ENCODE peak calls at places on chromosome 9, in nine cellular contexts. One of them, this sample, is unnamed.

GRCh38 chr9:105088088-105088487 is 156.4 kb upstream of the SLC44A1 start:
- DNase-seq in glomerular endothelial cell: no peak
- DNase-seq in anterior cingulate cortex: no peak
- DNase-seq in activated naive CD4-positive, alpha-beta T cell treated with anti-CD3 and anti-CD28 coated beads for 36 hours: no peak
- DNase-seq in GM04504: no peak
- DNase-seq in Jurkat, Clone E6-1: no peak
- DNase-seq in NCI-H1092 treated with DMSO at 0.1 percent for 48 hours: no peak
- DNase-seq in endothelial cell: no peak
- DNase-seq in RWPE1: no peak
- DNase-seq in this sample: no peak

GRCh38 chr9:71285191-71285656 is 163.8 kb upstream of the TRPM3 start:
- DNase-seq in glomerular endothelial cell: peak; percentile 37
- DNase-seq in anterior cingulate cortex: peak; percentile 5
- DNase-seq in activated naive CD4-positive, alpha-beta T cell treated with anti-CD3 and anti-CD28 coated beads for 36 hours: peak; percentile 58
- DNase-seq in GM04504: peak; percentile 35
- DNase-seq in Jurkat, Clone E6-1: peak; percentile 41
- DNase-seq in NCI-H1092 treated with DMSO at 0.1 percent for 48 hours: peak; percentile 44
- DNase-seq in endothelial cell: peak; percentile 68
- DNase-seq in RWPE1: peak; percentile 54
- DNase-seq in this sample: peak; percentile 48

GRCh38 chr9:89576404-89576824 is 28.4 kb upstream of the GADD45G start:
- DNase-seq in glomerular endothelial cell: peak; percentile 27
- DNase-seq in anterior cingulate cortex: no peak
- DNase-seq in activated naive CD4-positive, alpha-beta T cell treated with anti-CD3 and anti-CD28 coated beads for 36 hours: peak; percentile 35
- DNase-seq in GM04504: no peak
- DNase-seq in Jurkat, Clone E6-1: peak; percentile 54
- DNase-seq in NCI-H1092 treated with DMSO at 0.1 percent for 48 hours: peak; percentile 43
- DNase-seq in endothelial cell: no peak
- DNase-seq in RWPE1: peak; percentile 46
- DNase-seq in this sample: no peak

GRCh38 chr9:19513671-19514275 is 105.0 kb downstream of the ACER2 start:
- DNase-seq in glomerular endothelial cell: no peak
- DNase-seq in anterior cingulate cortex: no peak
- DNase-seq in activated naive CD4-positive, alpha-beta T cell treated with anti-CD3 and anti-CD28 coated beads for 36 hours: no peak
- DNase-seq in GM04504: no peak
- DNase-seq in Jurkat, Clone E6-1: no peak
- DNase-seq in NCI-H1092 treated with DMSO at 0.1 percent for 48 hours: no peak
- DNase-seq in endothelial cell: no peak
- DNase-seq in RWPE1: no peak
- DNase-seq in this sample: no peak

GRCh38 chr9:89853161-89853560 is 248.3 kb downstream of the GADD45G start:
- DNase-seq in glomerular endothelial cell: no peak
- DNase-seq in anterior cingulate cortex: no peak
- DNase-seq in activated naive CD4-positive, alpha-beta T cell treated with anti-CD3 and anti-CD28 coated beads for 36 hours: no peak
- DNase-seq in GM04504: no peak
- DNase-seq in Jurkat, Clone E6-1: no peak
- DNase-seq in NCI-H1092 treated with DMSO at 0.1 percent for 48 hours: no peak
- DNase-seq in endothelial cell: no peak
- DNase-seq in RWPE1: no peak
- DNase-seq in this sample: no peak

GRCh38 chr9:113579270-113580040 is 115.9 kb downstream of the RGS3 start:
- DNase-seq in glomerular endothelial cell: no peak
- DNase-seq in anterior cingulate cortex: peak; percentile 27
- DNase-seq in activated naive CD4-positive, alpha-beta T cell treated with anti-CD3 and anti-CD28 coated beads for 36 hours: peak; percentile 47
- DNase-seq in GM04504: no peak
- DNase-seq in Jurkat, Clone E6-1: peak; percentile 49
- DNase-seq in NCI-H1092 treated with DMSO at 0.1 percent for 48 hours: no peak
- DNase-seq in endothelial cell: no peak
- DNase-seq in RWPE1: no peak
- DNase-seq in this sample: peak; percentile 22

GRCh38 chr9:113380869-113381378 is 4.1 kb upstream of the HDHD3 start:
- DNase-seq in glomerular endothelial cell: no peak
- DNase-seq in anterior cingulate cortex: no peak
- DNase-seq in activated naive CD4-positive, alpha-beta T cell treated with anti-CD3 and anti-CD28 coated beads for 36 hours: peak; percentile 21
- DNase-seq in GM04504: no peak
- DNase-seq in Jurkat, Clone E6-1: no peak
- DNase-seq in NCI-H1092 treated with DMSO at 0.1 percent for 48 hours: no peak
- DNase-seq in endothelial cell: no peak
- DNase-seq in RWPE1: no peak
- DNase-seq in this sample: no peak

GRCh38 chr9:4904322-4905134 is 80.5 kb upstream of the JAK2 start:
- DNase-seq in glomerular endothelial cell: no peak
- DNase-seq in anterior cingulate cortex: no peak
- DNase-seq in activated naive CD4-positive, alpha-beta T cell treated with anti-CD3 and anti-CD28 coated beads for 36 hours: no peak
- DNase-seq in GM04504: no peak
- DNase-seq in Jurkat, Clone E6-1: no peak
- DNase-seq in NCI-H1092 treated with DMSO at 0.1 percent for 48 hours: peak; percentile 86
- DNase-seq in endothelial cell: no peak
- DNase-seq in RWPE1: no peak
- DNase-seq in this sample: no peak

GRCh38 chr9:87573841-87574342 is 76.2 kb downstream of the DAPK1 start:
- DNase-seq in glomerular endothelial cell: no peak
- DNase-seq in anterior cingulate cortex: no peak
- DNase-seq in activated naive CD4-positive, alpha-beta T cell treated with anti-CD3 and anti-CD28 coated beads for 36 hours: no peak
- DNase-seq in GM04504: no peak
- DNase-seq in Jurkat, Clone E6-1: no peak
- DNase-seq in NCI-H1092 treated with DMSO at 0.1 percent for 48 hours: no peak
- DNase-seq in endothelial cell: no peak
- DNase-seq in RWPE1: no peak
- DNase-seq in this sample: no peak

GRCh38 chr9:128892223-128892892 is 10.4 kb downstream of the LRRC8A start:
- DNase-seq in glomerular endothelial cell: no peak
- DNase-seq in anterior cingulate cortex: peak; percentile 93
- DNase-seq in activated naive CD4-positive, alpha-beta T cell treated with anti-CD3 and anti-CD28 coated beads for 36 hours: peak; percentile 51
- DNase-seq in GM04504: peak; percentile 88
- DNase-seq in Jurkat, Clone E6-1: no peak
- DNase-seq in NCI-H1092 treated with DMSO at 0.1 percent for 48 hours: no peak
- DNase-seq in endothelial cell: no peak
- DNase-seq in RWPE1: peak; percentile 98
- DNase-seq in this sample: peak; percentile 95

GRCh38 chr9:103798620-103799019 is 295.5 kb upstream of the SMC2 start:
- DNase-seq in glomerular endothelial cell: no peak
- DNase-seq in anterior cingulate cortex: no peak
- DNase-seq in activated naive CD4-positive, alpha-beta T cell treated with anti-CD3 and anti-CD28 coated beads for 36 hours: peak; percentile 9
- DNase-seq in GM04504: no peak
- DNase-seq in Jurkat, Clone E6-1: peak; percentile 44
- DNase-seq in NCI-H1092 treated with DMSO at 0.1 percent for 48 hours: no peak
- DNase-seq in endothelial cell: no peak
- DNase-seq in RWPE1: peak; percentile 85
- DNase-seq in this sample: no peak

GRCh38 chr9:70285246-70285645 is 26.5 kb downstream of the SMC5 start:
- DNase-seq in glomerular endothelial cell: no peak
- DNase-seq in anterior cingulate cortex: no peak
- DNase-seq in activated naive CD4-positive, alpha-beta T cell treated with anti-CD3 and anti-CD28 coated beads for 36 hours: no peak
- DNase-seq in GM04504: peak; percentile 49
- DNase-seq in Jurkat, Clone E6-1: no peak
- DNase-seq in NCI-H1092 treated with DMSO at 0.1 percent for 48 hours: no peak
- DNase-seq in endothelial cell: no peak
- DNase-seq in RWPE1: no peak
- DNase-seq in this sample: no peak

GRCh38 chr9:33946779-33947535 is 101.7 kb downstream of the UBAP2 start:
- DNase-seq in glomerular endothelial cell: no peak
- DNase-seq in anterior cingulate cortex: no peak
- DNase-seq in activated naive CD4-positive, alpha-beta T cell treated with anti-CD3 and anti-CD28 coated beads for 36 hours: no peak
- DNase-seq in GM04504: peak; percentile 85
- DNase-seq in Jurkat, Clone E6-1: no peak
- DNase-seq in NCI-H1092 treated with DMSO at 0.1 percent for 48 hours: no peak
- DNase-seq in endothelial cell: no peak
- DNase-seq in RWPE1: peak; percentile 84
- DNase-seq in this sample: no peak

GRCh38 chr9:136110082-136111061 is 8.3 kb downstream of the TMEM250 start:
- DNase-seq in glomerular endothelial cell: no peak
- DNase-seq in anterior cingulate cortex: no peak
- DNase-seq in activated naive CD4-positive, alpha-beta T cell treated with anti-CD3 and anti-CD28 coated beads for 36 hours: peak; percentile 70
- DNase-seq in GM04504: no peak
- DNase-seq in Jurkat, Clone E6-1: no peak
- DNase-seq in NCI-H1092 treated with DMSO at 0.1 percent for 48 hours: peak; percentile 54
- DNase-seq in endothelial cell: no peak
- DNase-seq in RWPE1: no peak
- DNase-seq in this sample: no peak

This sample was measured in substantia nigra.